ENCODE peak calls at places on chromosome 7, in six cellular contexts. A, Y, S, B, C and M are unnamed samples. For H3K9me3, the result is how much of the 10 kb centered on the place peaks cover.

GRCh38 chr7:85734823-85735222 is 548.0 kb upstream of the SEMA3D start:
- DNase-seq in C (no peak), S (no peak), B (no peak), Y (no peak), A (no peak), M (no peak)

GRCh38 chr7:34096135-34096775 is 190.9 kb downstream of the BMPER start:
- DNase-seq in S (peak), B (no peak), A (no peak), Y (peak), C (peak), M (no peak)

GRCh38 chr7:2521341-2521745 is 1.8 kb downstream of the LFNG start:
- DNase-seq in B (no peak), Y (no peak), S (no peak), C (no peak), A (no peak), M (no peak)

GRCh38 chr7:45184326-45185027 is 26.9 kb downstream of the RAMP3 start:
- DNase-seq in C (no peak), B (no peak), A (no peak), S (no peak), Y (no peak), M (no peak)

GRCh38 chr7:122902751-122903495 is 16.7 kb upstream of the CADPS2 start:
- DNase-seq in C (no peak), S (no peak), A (no peak), Y (no peak), B (no peak), M (no peak)

GRCh38 chr7:27165089-27165654 is at the start of gene HOXA9:
- DNase-seq in A (peak), C (peak), S (peak), Y (peak), B (peak), M (no peak)

GRCh38 chr7:148847815-148848726 is 36.0 kb downstream of the EZH2 start:
- DNase-seq in Y (no peak), B (no peak), A (no peak), S (no peak), C (no peak), M (no peak)

GRCh38 chr7:121561717-121562116 is 165.6 kb upstream of the FAM3C start:
- DNase-seq in Y (no peak), A (no peak), S (no peak), B (no peak), C (no peak), M (no peak)

GRCh38 chr7:44403775-44404174 is 78.4 kb upstream of the CAMK2B start:
- DNase-seq in S (no peak), Y (no peak), C (no peak), B (no peak), A (no peak), M (no peak)

GRCh38 chr7:25037325-25037724 is 57.3 kb upstream of the OSBPL3 start:
- DNase-seq in S (no peak), C (no peak), B (no peak), Y (no peak), A (no peak), M (no peak)

GRCh38 chr7:31052841-31053601 is 913 bp downstream of the ADCYAP1R1 start:
- DNase-seq in Y (no peak), S (no peak), C (no peak), B (no peak), A (no peak), M (no peak)

GRCh38 chr7:40369641-40370277 is 235.0 kb downstream of the SUGCT start:
- DNase-seq in C (no peak), B (no peak), A (no peak), Y (no peak), S (no peak), M (no peak)

GRCh38 chr7:29840701-29841100 is 34.4 kb downstream of the WIPF3 start:
- DNase-seq in S (no peak), C (no peak), A (no peak), B (no peak), Y (no peak), M (no peak)

GRCh38 chr7:11212080-11212711 is 238.5 kb downstream of the PHF14 start:
- DNase-seq in B (peak), Y (peak), C (no peak), S (peak), A (peak), M (no peak)

GRCh38 chr7:139916717-139917395 is 87.8 kb downstream of the TBXAS1 start:
- DNase-seq in Y (no peak), C (no peak), B (no peak), S (no peak), A (peak), M (no peak)

GRCh38 chr7:137606061-137606674 is 240.6 kb downstream of the DGKI start:
- DNase-seq in S (no peak), A (no peak), B (peak), Y (peak), C (no peak), M (no peak)

GRCh38 chr7:37495574-37496184 is 47.0 kb upstream of the ELMO1 start:
- DNase-seq in B (no peak), S (no peak), A (no peak), C (no peak), Y (peak), M (no peak)

GRCh38 chr7:82677493-82677892 is 233.9 kb upstream of the CACNA2D1 start:
- DNase-seq in C (no peak), B (no peak), A (peak), Y (peak), S (no peak), M (no peak)

GRCh38 chr7:44694326-44694725 is 54.3 kb upstream of the ZMIZ2 start:
- DNase-seq in C (no peak), Y (no peak), B (no peak), S (no peak), A (no peak), M (no peak)

GRCh38 chr7:80841566-80842478 is 77.0 kb downstream of the SEMA3C start:
- DNase-seq in Y (no peak), C (no peak), A (no peak), B (no peak), S (no peak), M (no peak)

GRCh38 chr7:92178928-92179373 is at the start of gene LRRD1:
- DNase-seq in B (peak), A (peak), S (peak), Y (peak), C (peak), M (peak)
- TF ChIP-seq POLR2A in B (no peak), A (no peak), S (peak), Y (no peak), C (no peak), M (no peak)

DNA sequence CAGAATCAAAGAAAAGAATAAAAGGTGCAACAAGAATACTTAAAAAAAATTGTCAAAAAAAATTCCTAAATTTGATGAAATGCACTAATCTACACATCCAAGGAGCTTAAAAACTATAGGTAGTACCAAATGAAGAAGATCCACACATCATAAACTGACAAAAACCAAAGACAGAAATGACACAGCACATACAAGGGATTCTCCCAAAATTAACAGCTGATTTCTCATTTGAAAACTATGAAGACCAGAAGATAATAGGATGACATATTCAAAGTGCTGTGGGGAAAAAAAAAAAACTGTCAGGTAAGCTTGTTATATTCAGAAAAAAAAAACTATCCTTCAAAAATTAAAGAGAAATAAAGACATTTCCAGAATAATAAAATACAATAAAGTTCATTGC is 618.2 kb downstream of the TNS3 start:
- DNase-seq in A (no peak), C (no peak), Y (no peak), S (no peak), B (no peak), M (no peak)
- H3K9me3 ChIP-seq in A (under half), C (half or more), Y (under half), S (under half), B (under half), M (under half)

DNA sequence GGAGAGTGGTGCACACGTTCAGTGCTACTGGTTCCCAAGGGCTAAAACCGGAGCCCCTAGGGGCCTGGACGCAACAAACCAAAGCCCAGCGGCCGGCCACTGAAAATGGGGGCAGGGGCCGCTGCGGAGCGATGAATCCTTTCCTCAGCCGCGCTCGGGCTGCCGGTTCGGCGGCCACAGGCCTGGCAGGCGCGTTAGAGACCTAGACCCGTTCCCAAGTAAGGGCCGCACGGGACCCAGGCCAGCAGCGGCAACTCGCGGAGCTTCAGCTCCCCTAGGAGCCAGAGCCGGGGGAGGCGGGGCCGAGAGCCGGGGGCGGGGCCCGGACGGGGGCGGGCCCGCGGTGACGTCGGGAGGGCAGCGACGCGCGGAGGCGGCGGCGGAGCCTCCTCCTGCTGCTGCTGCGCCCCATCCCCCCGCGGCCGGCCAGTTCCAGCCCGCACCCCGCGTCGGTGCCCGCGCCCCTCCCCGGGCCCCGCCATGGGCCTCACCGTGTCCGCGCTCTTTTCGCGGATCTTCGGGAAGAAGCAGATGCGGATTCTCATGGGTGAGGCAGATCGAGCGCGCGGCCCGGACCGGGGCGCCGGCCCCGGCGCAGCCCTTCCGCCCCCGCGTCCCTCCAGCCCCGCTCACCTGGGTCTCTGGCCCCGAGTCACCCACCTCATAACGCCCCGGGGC is at the start of gene ARF5:
- DNase-seq in A (peak), C (peak), B (peak), Y (peak), S (peak), M (peak)
- TF ChIP-seq POLR2A in A (peak), C (peak), B (peak), Y (peak), S (peak), M (no peak)

GRCh38 chr7:157947504-157947903 is 610.7 kb downstream of the DNAJB6 start:
- DNase-seq in S (no peak), Y (no peak), B (no peak), A (no peak), C (no peak), M (no peak)
- H3K9me3 ChIP-seq in S (under half), Y (half or more), B (under half), A (under half), C (half or more), M (under half)

GRCh38 chr7:103347507-103348267 is at the start of gene PSMC2:
- DNase-seq in C (peak), S (peak), B (peak), Y (peak), A (peak), M (peak)
- TF ChIP-seq POLR2A in C (no peak), S (peak), B (peak), Y (peak), A (peak), M (peak)

GRCh38 chr7:150595361-150595760 is 28.2 kb downstream of the GIMAP4 start:
- DNase-seq in B (no peak), C (no peak), S (no peak), Y (no peak), A (no peak), M (no peak)

DNA sequence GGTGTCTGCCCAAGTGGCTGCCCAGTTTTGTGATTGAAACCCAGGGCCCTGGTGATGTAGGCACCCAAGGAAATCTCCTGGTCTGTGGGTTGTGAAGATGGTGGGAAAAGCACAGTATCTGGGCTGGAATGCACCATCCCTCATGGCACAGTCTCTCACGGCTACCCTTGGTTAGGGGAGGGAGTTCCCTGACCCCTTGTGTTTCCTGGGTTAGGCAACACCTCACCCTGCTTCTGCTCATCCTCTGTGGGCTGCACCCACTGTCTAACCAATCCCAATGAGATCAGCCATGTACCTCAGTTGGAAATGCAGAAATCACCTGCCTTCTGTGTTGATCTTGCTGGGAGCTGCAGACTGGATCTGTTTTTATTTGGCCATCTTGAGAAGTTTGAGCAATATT is 27.6 kb downstream of the GIMAP4 start:
- DNase-seq in Y (no peak), B (no peak), S (no peak), A (no peak), C (no peak), M (no peak)
- H3K9me3 ChIP-seq in Y (under half), B (under half), S (under half), A (under half), C (under half), M (under half)

GRCh38 chr7:73828107-73828803 is 2.5 kb upstream of the CLDN4 start:
- DNase-seq in B (peak), A (no peak), Y (peak), S (peak), C (no peak), M (no peak)

GRCh38 chr7:73829505-73829904 is 1.3 kb upstream of the CLDN4 start:
- DNase-seq in C (no peak), Y (no peak), B (no peak), A (no peak), S (no peak), M (no peak)

GRCh38 chr7:73828972-73829371 is 1.8 kb upstream of the CLDN4 start:
- DNase-seq in S (no peak), C (no peak), B (no peak), A (no peak), Y (no peak), M (no peak)

GRCh38 chr7:73829921-73830617 is 727 bp upstream of the CLDN4 start:
- DNase-seq in A (no peak), Y (no peak), S (no peak), C (no peak), B (no peak), M (no peak)

DNA sequence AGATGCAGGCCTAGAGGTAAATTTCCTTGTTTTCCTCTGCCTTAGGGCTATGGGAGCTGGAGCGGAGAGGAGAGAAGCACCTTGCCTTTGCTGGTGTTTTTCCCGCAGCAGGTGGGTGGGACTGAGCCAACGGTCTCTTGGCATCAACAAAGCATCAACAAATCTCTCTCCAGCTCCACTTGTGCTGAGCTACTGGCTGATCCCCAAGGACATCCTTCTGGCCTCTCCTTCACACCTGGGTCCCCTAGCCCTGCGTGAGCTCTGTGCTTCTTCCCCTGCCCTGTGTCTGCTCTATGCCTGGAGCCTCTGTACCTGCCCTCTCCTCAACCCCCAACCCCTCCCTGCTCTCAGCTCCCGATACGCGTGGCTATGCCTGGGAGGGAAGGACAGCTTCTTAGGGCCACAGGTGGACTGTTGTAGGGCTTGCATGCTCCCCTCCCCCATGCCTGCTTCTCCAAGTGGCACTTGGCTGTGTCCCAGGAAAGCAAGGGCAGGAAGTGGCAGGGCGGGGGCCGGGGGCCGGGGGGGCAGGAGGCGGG is 3.2 kb upstream of the CLDN4 start:
- DNase-seq in Y (no peak), C (no peak), B (peak), S (peak), A (no peak), M (no peak)
- TF ChIP-seq POLR2A in Y (no peak), C (no peak), B (peak), S (no peak), A (peak), M (no peak)

DNA sequence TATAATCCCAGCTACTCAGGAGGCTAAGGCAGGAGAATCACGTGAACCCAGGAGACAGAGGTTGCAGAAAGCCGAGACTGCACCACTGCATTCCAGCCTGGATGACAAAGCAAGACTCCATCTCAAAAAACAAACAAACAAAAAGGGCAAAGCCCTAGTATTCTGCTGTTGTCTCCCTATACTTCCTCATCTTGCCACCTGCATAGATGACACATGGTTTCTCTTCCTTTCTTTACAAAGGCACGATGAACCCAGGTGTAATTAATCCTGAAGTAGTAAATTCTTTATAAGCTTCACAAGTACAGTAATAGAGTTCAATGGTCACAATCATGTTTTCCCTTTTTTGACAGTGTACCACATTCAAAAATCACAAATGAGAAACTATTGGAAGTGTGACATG is 9.8 kb upstream of the ZNF727 start:
- DNase-seq in B (no peak), Y (no peak), C (no peak), A (no peak), S (no peak), M (no peak)
- H3K9me3 ChIP-seq in B (under half), Y (under half), C (half or more), A (under half), S (under half), M (under half)

GRCh38 chr7:124924906-124925305 is 4.7 kb downstream of the POT1 start:
- DNase-seq in C (no peak), S (no peak), A (no peak), B (no peak), Y (no peak), M (no peak)

GRCh38 chr7:124930655-124931597 is 1.3 kb upstream of the POT1 start:
- DNase-seq in C (no peak), A (no peak), S (no peak), B (no peak), Y (no peak), M (no peak)

GRCh38 chr7:124930173-124930623 is 573 bp upstream of the POT1 start:
- DNase-seq in B (no peak), Y (no peak), C (no peak), A (no peak), S (no peak), M (no peak)

DNA sequence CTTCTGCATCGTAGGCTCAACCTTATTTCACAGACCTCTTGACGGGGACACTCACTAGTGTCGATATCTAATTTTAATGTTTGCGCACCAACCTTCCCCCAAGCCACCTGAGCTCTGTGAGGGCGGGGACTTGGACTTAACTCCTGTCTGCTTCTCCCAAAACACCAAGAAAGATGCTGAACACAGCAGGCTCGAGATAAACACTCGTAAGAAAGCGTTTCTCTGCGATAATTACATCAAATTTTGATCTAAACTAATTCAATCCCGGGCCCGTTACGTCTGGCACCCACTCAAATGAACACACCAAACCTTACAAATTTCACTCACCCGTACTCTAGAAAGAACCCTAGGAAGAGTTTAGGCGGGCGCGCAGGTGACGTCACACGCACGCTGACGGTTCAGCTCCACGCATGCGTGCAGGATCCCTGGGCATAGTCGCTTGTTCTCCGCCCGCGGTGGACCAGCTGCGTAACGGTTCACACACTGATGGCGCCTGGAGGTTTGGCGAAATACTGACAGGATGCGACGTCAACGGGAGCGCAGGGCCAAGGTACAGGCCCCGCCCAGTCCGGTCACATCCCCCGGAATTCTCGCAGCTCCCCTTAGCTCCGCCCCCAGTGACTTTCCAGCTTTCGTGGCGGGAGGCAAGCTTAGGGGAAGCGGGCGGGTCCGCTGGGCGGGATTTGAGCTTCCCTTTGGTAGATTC is at the start of gene POT1:
- DNase-seq in Y (peak), A (peak), B (peak), S (peak), C (peak), M (peak)
- TF ChIP-seq POLR2A in Y (peak), A (no peak), B (peak), S (peak), C (no peak), M (no peak)